ENCODE peak calls at places on chromosomes 12 and 14, in seven cellular contexts. T, W, Z, B, Q, S and D are unnamed samples.
A peak's percentile ranks its signal among the peaks of the same experiment; 100 is the strongest.

GRCh38 chr12:122830517-122831214 is 4.6 kb upstream of the HIP1R start:
- DNase-seq in W (no peak), S (no peak), Q (no peak), T (no peak), Z (no peak), B (peak; percentile 53), D (no peak)

GRCh38 chr12:43057561-43057960 is 468.0 kb upstream of the PRICKLE1 start:
- DNase-seq in Q (no peak), S (no peak), Z (no peak), T (no peak), B (no peak), W (no peak), D (no peak)

GRCh38 chr14:64198021-64198420 is 96.2 kb downstream of the ESR2 start:
- DNase-seq in S (no peak), W (no peak), Q (no peak), T (no peak), B (no peak), Z (no peak), D (no peak)

GRCh38 chr12:62724947-62725447 is 210.0 kb downstream of the PPM1H start:
- DNase-seq in B (no peak), T (peak; percentile 74), Q (no peak), W (peak; percentile 98), S (no peak), Z (no peak), D (no peak)

GRCh38 chr12:103498990-103499389 is 3.2 kb upstream of the C12orf42 start:
- DNase-seq in B (no peak), Q (no peak), W (no peak), S (no peak), T (no peak), Z (no peak), D (no peak)

GRCh38 chr12:131843527-131843926 is 15.3 kb downstream of the MMP17 start:
- DNase-seq in Q (no peak), S (no peak), T (no peak), Z (no peak), W (no peak), B (no peak), D (no peak)

GRCh38 chr14:32934891-32935633 is 3.6 kb upstream of the NPAS3 start:
- DNase-seq in Z (no peak), B (peak; percentile 68), Q (no peak), W (no peak), T (peak; percentile 57), S (no peak), D (no peak)

GRCh38 chr14:45089813-45090212 is 5.9 kb downstream of the PRPF39 start:
- DNase-seq in W (no peak), S (no peak), Z (no peak), T (no peak), Q (no peak), B (no peak), D (no peak)

GRCh38 chr12:54463034-54463433 is 10.4 kb downstream of the GTSF1 start:
- DNase-seq in S (peak; percentile 18), W (peak; percentile 14), Q (no peak), Z (no peak), T (no peak), B (peak; percentile 75), D (peak; percentile 76)

GRCh38 chr12:4562034-4562657 is at the start of gene DYRK4:
- DNase-seq in B (peak; percentile 80), Q (no peak), S (peak; percentile 51), W (no peak), T (peak; percentile 98), Z (peak; percentile 28), D (peak; percentile 70)